ENCODE peak calls at places on chromosomes 6 and 20, in nine cellular contexts. T is foreskin fibroblast; B is WERI-Rb-1; R is A549; F is body of pancreas; J is activated CD8-positive, alpha-beta T cell treated with anti-CD3 and anti-CD28 coated beads for 36 hours; Z is type B pancreatic cell; A is BE2C; Y is breast epithelium. P is an unnamed sample.

GRCh38 chr20:10551732-10552724 is 116.9 kb downstream of the SLX4IP start:
- DNase-seq in A (no peak), B (peak), T (no peak), Y (no peak), F (no peak), Z (no peak), R (no peak), J (peak), P (peak)

GRCh38 chr6:121413831-121414368 is 21.5 kb upstream of the GJA1 start:
- DNase-seq in R (no peak), Y (no peak), T (no peak), A (no peak), B (no peak), J (no peak), Z (no peak), F (no peak), P (no peak)

GRCh38 chr6:16909599-16910360 is 148.5 kb upstream of the ATXN1 start:
- DNase-seq in R (no peak), B (no peak), T (peak), F (no peak), Y (no peak), Z (no peak), J (no peak), A (no peak), P (no peak)

GRCh38 chr6:111441678-111442243 is 41.3 kb downstream of the REV3L start:
- DNase-seq in Y (no peak), R (no peak), A (no peak), B (no peak), F (no peak), J (no peak), Z (no peak), T (no peak), P (no peak)

GRCh38 chr6:41967312-41968287 is 26.0 kb upstream of the CCND3 start:
- DNase-seq in T (peak), Z (no peak), R (peak), J (no peak), B (no peak), Y (no peak), A (no peak), F (no peak), P (no peak)

GRCh38 chr6:108714774-108715414 is 133.3 kb upstream of the ARMC2 start:
- DNase-seq in Y (no peak), B (no peak), F (no peak), J (no peak), A (no peak), Z (no peak), R (no peak), T (peak), P (no peak)

GRCh38 chr6:70651326-70651905 is 16.3 kb upstream of the SMAP1 start:
- DNase-seq in Y (no peak), B (no peak), T (no peak), Z (no peak), J (peak), R (no peak), A (no peak), F (no peak), P (no peak)

GRCh38 chr6:21507811-21508210 is 85.7 kb upstream of the SOX4 start:
- DNase-seq in R (no peak), A (no peak), F (no peak), Z (no peak), B (no peak), T (no peak), J (no peak), Y (no peak), P (no peak)

GRCh38 chr6:30219244-30219643 is 6.0 kb upstream of the TRIM26 start:
- DNase-seq in J (peak), F (peak), R (peak), T (no peak), A (peak), Z (no peak), B (peak), Y (no peak), P (peak)

GRCh38 chr6:20631525-20631924 is 97.3 kb downstream of the CDKAL1 start:
- DNase-seq in A (no peak), F (no peak), Z (no peak), T (no peak), B (no peak), J (no peak), Y (no peak), R (no peak), P (no peak)

GRCh38 chr20:45156728-45157127 is 18.0 kb upstream of the PI3 start:
- DNase-seq in F (no peak), J (no peak), Y (no peak), Z (no peak), T (no peak), B (no peak), A (no peak), R (no peak), P (no peak)

GRCh38 chr6:14959324-14959885 is 286.5 kb upstream of the JARID2 start:
- DNase-seq in T (no peak), J (no peak), A (no peak), Z (no peak), B (no peak), F (no peak), R (no peak), Y (no peak), P (no peak)

GRCh38 chr6:12536416-12536815 is 180.2 kb upstream of the PHACTR1 start:
- DNase-seq in B (no peak), Z (no peak), T (no peak), Y (no peak), J (no peak), R (no peak), A (no peak), F (no peak), P (no peak)

GRCh38 chr20:49887251-49887827 is 28.0 kb downstream of the SPATA2 start:
- DNase-seq in Y (no peak), T (peak), A (no peak), J (no peak), F (no peak), Z (no peak), B (no peak), R (no peak), P (no peak)

GRCh38 chr20:17505664-17506517 is 25.3 kb downstream of the BFSP1 start:
- DNase-seq in Y (no peak), A (no peak), R (no peak), F (no peak), B (no peak), T (peak), J (peak), Z (no peak), P (no peak)

GRCh38 chr6:27873101-27874030 is 38.8 kb downstream of the OR2B2 start:
- DNase-seq in B (no peak), Z (peak), J (peak), F (no peak), R (no peak), T (peak), Y (no peak), A (peak), P (peak)

GRCh38 chr20:62163986-62164762 is 18.7 kb upstream of the MTG2 start:
- DNase-seq in R (no peak), A (no peak), F (no peak), Y (no peak), B (no peak), J (no peak), Z (no peak), T (no peak), P (no peak)

GRCh38 chr6:44960898-44961297 is 367.2 kb upstream of the RUNX2 start:
- DNase-seq in B (no peak), J (no peak), T (peak), A (no peak), R (no peak), Z (no peak), Y (no peak), F (no peak), P (no peak)

GRCh38 chr6:139708342-139709199 is 334.1 kb upstream of the CITED2 start:
- DNase-seq in F (peak), R (peak), Y (no peak), J (no peak), B (no peak), A (no peak), Z (no peak), T (peak), P (no peak)

GRCh38 chr20:43853174-43853803 is 61.4 kb upstream of the TOX2 start:
- DNase-seq in Z (no peak), B (no peak), T (no peak), Y (no peak), A (no peak), F (no peak), J (no peak), R (no peak), P (no peak)

GRCh38 chr20:38601216-38602184 is at the start of gene ARHGAP40:
- DNase-seq in J (peak), R (no peak), Z (no peak), A (peak), B (peak), F (no peak), Y (peak), T (no peak), P (peak)

GRCh38 chr6:114327074-114327473 is 15.7 kb downstream of the HS3ST5 start:
- DNase-seq in Z (no peak), A (no peak), T (no peak), F (no peak), Y (no peak), J (no peak), B (no peak), R (no peak), P (no peak)
- TF ChIP-seq CTCF in Z (peak), A (peak), T (no peak), F (no peak), Y (no peak), J (no peak), B (no peak), R (no peak), P (no peak)

DNA sequence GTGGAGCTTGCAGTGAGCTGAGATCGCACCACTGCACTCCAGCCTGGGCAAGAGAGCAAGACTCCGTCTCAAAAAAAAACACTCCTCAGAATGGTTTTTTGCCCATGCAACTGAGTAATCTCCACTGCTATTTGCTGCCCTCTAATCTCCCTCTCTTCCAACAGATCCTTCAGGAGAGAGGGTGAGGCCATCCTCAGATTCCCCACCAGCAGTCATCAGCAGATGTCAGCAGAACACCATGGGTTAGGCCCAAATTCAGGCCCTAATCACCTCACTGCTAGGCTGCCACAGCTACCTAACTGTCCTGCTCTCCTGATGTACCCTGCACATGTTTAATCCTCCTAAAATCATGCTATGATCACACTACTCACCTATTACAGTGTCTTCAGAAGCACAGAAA is 63.2 kb upstream of the BEND6 start:
- DNase-seq in R (no peak), B (peak), F (no peak), Z (no peak), A (no peak), J (no peak), Y (no peak), T (peak), P (no peak)
- TF ChIP-seq CTCF in R (no peak), B (peak), F (no peak), Z (no peak), A (no peak), J (no peak), Y (no peak), T (no peak), P (no peak)

GRCh38 chr20:58839474-58839874 is 11.2 kb downstream of the GNAS-AS1 start:
- DNase-seq in F (peak), A (peak), Z (no peak), Y (no peak), T (no peak), B (peak), R (peak), J (peak), P (peak)
- TF ChIP-seq CTCF in F (peak), A (peak), Z (peak), Y (peak), T (peak), B (peak), R (peak), J (peak), P (peak)

GRCh38 chr6:4281341-4282293 is 146.2 kb upstream of the ECI2 start:
- DNase-seq in J (peak), Z (no peak), Y (peak), F (peak), A (no peak), T (no peak), B (no peak), R (no peak), P (peak)
- TF ChIP-seq CTCF in J (no peak), Z (peak), Y (peak), F (peak), A (no peak), T (no peak), B (no peak), R (no peak), P (peak)

DNA sequence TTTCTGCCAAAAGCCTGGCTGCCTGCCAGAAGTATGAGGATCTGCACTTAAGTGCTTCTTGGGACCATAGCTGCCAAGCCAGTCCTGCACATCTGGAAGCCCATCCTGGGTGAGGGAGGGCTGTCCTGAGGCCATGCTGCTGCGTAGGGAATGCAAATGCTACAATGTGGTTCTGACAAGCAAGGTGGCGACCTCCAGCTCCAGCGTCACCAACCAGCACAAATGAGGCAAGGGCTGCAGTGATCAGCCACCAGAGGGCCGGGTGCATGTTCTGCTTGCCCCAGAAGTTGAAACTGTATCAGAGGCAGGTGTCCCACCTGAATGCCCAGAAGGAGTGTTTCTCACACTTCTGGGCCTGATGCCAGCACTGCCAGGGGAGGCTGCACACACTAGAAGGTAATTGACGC is 99.1 kb upstream of the KCNQ5 start:
- DNase-seq in B (peak), F (peak), R (peak), Z (no peak), T (no peak), A (peak), Y (no peak), J (peak), P (peak)
- TF ChIP-seq CTCF in B (peak), F (no peak), R (no peak), Z (peak), T (no peak), A (peak), Y (no peak), J (no peak), P (peak)

DNA sequence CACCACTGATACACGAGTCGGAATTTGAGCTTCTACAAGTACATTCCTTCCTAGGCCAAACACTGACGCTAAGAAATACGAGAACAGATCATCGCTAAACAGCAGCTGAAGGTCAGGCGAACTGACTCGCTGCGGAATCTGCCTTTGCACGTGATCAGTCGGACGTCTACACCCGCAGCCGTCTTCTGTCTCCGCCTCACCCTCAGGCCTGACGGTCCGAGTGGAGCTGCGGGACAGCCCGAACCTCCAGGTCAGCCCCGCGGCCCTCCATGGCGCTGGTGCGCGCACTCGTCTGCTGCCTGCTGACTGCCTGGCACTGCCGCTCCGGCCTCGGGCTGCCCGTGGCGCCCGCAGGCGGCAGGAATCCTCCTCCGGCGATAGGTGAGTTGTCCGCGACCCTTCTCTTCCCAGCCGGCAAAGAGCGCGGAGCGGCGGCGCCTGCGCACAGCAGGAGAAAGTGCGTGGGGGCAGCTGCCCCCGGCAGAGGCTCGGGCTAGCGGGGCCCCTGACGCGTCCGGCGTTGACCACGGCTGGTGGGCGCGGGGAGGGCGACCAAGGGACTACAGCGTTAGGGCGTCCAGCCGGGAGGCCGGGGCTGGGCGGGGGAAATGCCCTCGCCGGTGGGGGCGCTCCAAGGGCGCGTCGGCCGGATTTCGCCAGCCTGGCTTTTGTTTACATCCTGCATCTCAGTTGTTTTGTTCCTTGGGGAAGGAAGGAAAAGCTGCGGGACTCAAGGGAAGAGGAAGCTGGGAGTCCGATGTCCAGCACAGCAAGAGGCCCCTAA is at the start of gene SMPDL3A:
- DNase-seq in A (peak), J (peak), T (peak), Z (peak), F (peak), B (peak), R (peak), Y (peak), P (peak)
- TF ChIP-seq CTCF in A (peak), J (peak), T (peak), Z (peak), F (peak), B (peak), R (peak), Y (no peak), P (peak)

GRCh38 chr6:132401120-132401940 is at the start of gene MOXD1:
- DNase-seq in Y (no peak), Z (peak), R (peak), A (peak), B (peak), F (peak), J (no peak), T (peak), P (peak)
- TF ChIP-seq CTCF in Y (no peak), Z (peak), R (no peak), A (no peak), B (no peak), F (no peak), J (no peak), T (no peak), P (no peak)